ENCODE peak calls at places on chromosomes 5 and 9, in four cellular contexts. One of them, this sample, is unnamed.

GRCh38 chr9:133835273-133835901 is 97.2 kb upstream of the SARDH start:
- DNase-seq in GM12878: no peak
- DNase-seq in K562: no peak
- DNase-seq in HepG2: no peak
- DNase-seq in this sample: peak

GRCh38 chr9:8718121-8718725 is 918.6 kb upstream of the DMAC1 start:
- DNase-seq in GM12878: no peak
- DNase-seq in K562: no peak
- DNase-seq in HepG2: no peak
- DNase-seq in this sample: no peak

GRCh38 chr9:133248722-133249295 is 26.2 kb downstream of the ABO start:
- DNase-seq in GM12878: no peak
- DNase-seq in K562: no peak
- DNase-seq in HepG2: no peak
- DNase-seq in this sample: no peak

GRCh38 chr9:97502222-97502983 is 937 bp downstream of the TMOD1 start:
- DNase-seq in GM12878: no peak
- DNase-seq in K562: peak
- DNase-seq in HepG2: no peak
- DNase-seq in this sample: no peak

GRCh38 chr9:36995927-36996471 is 38.1 kb downstream of the PAX5 start:
- DNase-seq in GM12878: no peak
- DNase-seq in K562: peak
- DNase-seq in HepG2: peak
- DNase-seq in this sample: peak

GRCh38 chr9:98272083-98272482 is 16.6 kb upstream of the TBC1D2 start:
- DNase-seq in GM12878: no peak
- DNase-seq in K562: no peak
- DNase-seq in HepG2: no peak
- DNase-seq in this sample: no peak

GRCh38 chr5:74013222-74013621 is 387.2 kb downstream of the ARHGEF28 start:
- DNase-seq in GM12878: no peak
- DNase-seq in K562: no peak
- DNase-seq in HepG2: no peak
- DNase-seq in this sample: no peak

GRCh38 chr5:132495063-132495671 is 4.6 kb upstream of the IRF1 start:
- DNase-seq in GM12878: no peak
- DNase-seq in K562: no peak
- DNase-seq in HepG2: no peak
- DNase-seq in this sample: no peak

GRCh38 chr9:15421532-15421931 is 1.1 kb upstream of the SNAPC3 start:
- DNase-seq in GM12878: no peak
- DNase-seq in K562: no peak
- DNase-seq in HepG2: no peak
- DNase-seq in this sample: no peak

GRCh38 chr9:38284768-38285080 is 107.8 kb upstream of the ALDH1B1 start:
- DNase-seq in GM12878: no peak
- DNase-seq in K562: no peak
- DNase-seq in HepG2: no peak
- DNase-seq in this sample: peak

GRCh38 chr9:114170792-114171461 is 15.6 kb downstream of the COL27A1 start:
- DNase-seq in GM12878: no peak
- DNase-seq in K562: no peak
- DNase-seq in HepG2: no peak
- DNase-seq in this sample: no peak

GRCh38 chr9:89466451-89467277 is 31.2 kb downstream of the SEMA4D start:
- DNase-seq in GM12878: peak
- DNase-seq in K562: no peak
- DNase-seq in HepG2: no peak
- DNase-seq in this sample: no peak

GRCh38 chr9:93683331-93684134 is 107.1 kb downstream of the PHF2 start:
- DNase-seq in GM12878: no peak
- DNase-seq in K562: no peak
- DNase-seq in HepG2: no peak
- DNase-seq in this sample: peak

GRCh38 chr9:2018764-2019548 is 3.8 kb downstream of the SMARCA2 start:
- DNase-seq in GM12878: no peak
- DNase-seq in K562: no peak
- DNase-seq in HepG2: no peak
- DNase-seq in this sample: no peak

GRCh38 chr9:102355982-102356381 is 617.5 kb upstream of the GRIN3A start:
- DNase-seq in GM12878: no peak
- DNase-seq in K562: no peak
- DNase-seq in HepG2: no peak
- DNase-seq in this sample: no peak

GRCh38 chr5:74641014-74641777 is 668 bp upstream of the ENC1 start:
- DNase-seq in GM12878: no peak
- DNase-seq in K562: peak
- DNase-seq in HepG2: peak
- DNase-seq in this sample: peak

GRCh38 chr9:136514022-136514714 is 31.3 kb upstream of the SEC16A start:
- DNase-seq in GM12878: no peak
- DNase-seq in K562: no peak
- DNase-seq in HepG2: no peak
- DNase-seq in this sample: peak

GRCh38 chr9:69655065-69655464 is 17.1 kb downstream of the APBA1 start:
- DNase-seq in GM12878: no peak
- DNase-seq in K562: no peak
- DNase-seq in HepG2: no peak
- DNase-seq in this sample: no peak

GRCh38 chr5:159560073-159560472 is 229.8 kb upstream of the IL12B start:
- DNase-seq in GM12878: no peak
- DNase-seq in K562: no peak
- DNase-seq in HepG2: no peak
- DNase-seq in this sample: no peak

GRCh38 chr9:35035851-35036701 is 36.3 kb downstream of the VCP start:
- DNase-seq in GM12878: no peak
- DNase-seq in K562: no peak
- DNase-seq in HepG2: no peak
- DNase-seq in this sample: no peak

GRCh38 chr5:142095651-142096330 is 12.8 kb upstream of the NDFIP1 start:
- DNase-seq in GM12878: peak
- DNase-seq in K562: no peak
- DNase-seq in HepG2: no peak
- DNase-seq in this sample: no peak

GRCh38 chr9:133352635-133353340 is 3.5 kb downstream of the SURF1 start:
- DNase-seq in GM12878: no peak
- DNase-seq in K562: no peak
- DNase-seq in HepG2: no peak
- DNase-seq in this sample: no peak

GRCh38 chr5:93585054-93585751 is 2.2 kb downstream of the NR2F1 start:
- DNase-seq in GM12878: no peak
- DNase-seq in K562: no peak
- DNase-seq in HepG2: no peak
- DNase-seq in this sample: peak

GRCh38 chr5:127694518-127695171 is 8.5 kb upstream of the CCDC192 start:
- DNase-seq in GM12878: no peak
- DNase-seq in K562: no peak
- DNase-seq in HepG2: no peak
- DNase-seq in this sample: no peak

GRCh38 chr5:34915139-34915855 is at the start of the genes BRIX1 and RAD1:
- DNase-seq in GM12878: peak
- DNase-seq in K562: peak
- DNase-seq in HepG2: peak
- DNase-seq in this sample: peak

GRCh38 chr5:172666251-172666650 is 25.2 kb downstream of the NEURL1B start:
- DNase-seq in GM12878: no peak
- DNase-seq in K562: peak
- DNase-seq in HepG2: peak
- DNase-seq in this sample: no peak

GRCh38 chr5:78886650-78887230 is 98.4 kb downstream of the ARSB start:
- DNase-seq in GM12878: no peak
- DNase-seq in K562: no peak
- DNase-seq in HepG2: no peak
- DNase-seq in this sample: peak

GRCh38 chr5:93164690-93165089 is 416.3 kb downstream of the NR2F1-AS1 start:
- DNase-seq in GM12878: no peak
- DNase-seq in K562: no peak
- DNase-seq in HepG2: no peak
- DNase-seq in this sample: peak

GRCh38 chr5:10719965-10720364 is 41.1 kb downstream of the DAP start:
- DNase-seq in GM12878: no peak
- DNase-seq in K562: no peak
- DNase-seq in HepG2: no peak
- DNase-seq in this sample: no peak

GRCh38 chr5:157046041-157046440 is 12.9 kb downstream of the HAVCR1 start:
- DNase-seq in GM12878: no peak
- DNase-seq in K562: no peak
- DNase-seq in HepG2: peak
- DNase-seq in this sample: no peak

GRCh38 chr9:106893088-106893487 is 30.1 kb downstream of the ZNF462 start:
- DNase-seq in GM12878: no peak
- DNase-seq in K562: no peak
- DNase-seq in HepG2: no peak
- DNase-seq in this sample: no peak

GRCh38 chr5:52996966-52997365 is 7.8 kb downstream of the ITGA2 start:
- DNase-seq in GM12878: no peak
- DNase-seq in K562: no peak
- DNase-seq in HepG2: no peak
- DNase-seq in this sample: no peak

GRCh38 chr5:138439537-138440225 is 824 bp downstream of the REEP2 start:
- DNase-seq in GM12878: no peak
- DNase-seq in K562: peak
- DNase-seq in HepG2: no peak
- DNase-seq in this sample: peak

GRCh38 chr9:97072285-97072770 is 33.4 kb upstream of the CTSV start:
- DNase-seq in GM12878: no peak
- DNase-seq in K562: no peak
- DNase-seq in HepG2: no peak
- DNase-seq in this sample: no peak

DNA sequence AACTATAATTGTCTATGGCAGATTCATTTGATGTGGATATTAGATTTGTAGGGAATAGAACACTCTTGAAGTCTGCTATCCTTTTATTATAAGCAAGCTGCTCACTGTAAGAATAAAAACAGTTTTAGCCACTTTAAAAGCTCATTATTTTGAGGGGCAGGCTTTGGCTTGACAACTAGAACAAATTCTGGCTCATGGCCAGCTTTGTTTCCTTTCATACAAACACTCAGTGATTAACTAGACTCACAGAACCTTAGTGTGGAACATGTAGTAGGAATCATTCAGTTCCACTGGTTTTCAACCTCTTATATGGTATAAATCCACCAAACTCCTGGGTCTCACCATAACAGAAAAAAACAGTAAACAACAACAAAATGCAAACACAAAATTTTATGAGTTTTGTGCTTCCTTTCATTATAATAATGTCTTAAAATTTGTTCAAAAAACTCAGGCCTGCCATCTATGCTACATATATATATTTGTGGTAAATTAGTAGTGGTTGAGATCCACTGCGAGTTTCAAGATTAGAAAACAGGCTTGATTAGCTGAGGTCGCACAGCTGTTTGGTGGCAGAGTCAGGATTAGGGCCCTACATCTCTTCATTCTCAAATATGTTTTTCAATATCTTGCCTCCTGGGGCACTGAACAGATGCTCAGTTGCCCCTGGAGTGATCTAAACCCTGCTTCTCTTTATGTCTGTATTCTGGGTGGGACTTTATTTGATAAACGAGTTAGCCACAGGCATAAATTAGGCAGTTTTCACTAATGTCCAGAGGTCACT is 27.6 kb upstream of the CEP120 start:
- DNase-seq in GM12878: no peak
- DNase-seq in K562: no peak
- DNase-seq in HepG2: no peak
- DNase-seq in this sample: no peak
- TF ChIP-seq YY1 in GM12878: no peak
- TF ChIP-seq YY1 in K562: no peak
- TF ChIP-seq YY1 in HepG2: no peak
- TF ChIP-seq YY1 in this sample: no peak

GRCh38 chr5:1507961-1508678 is 15.6 kb downstream of the LPCAT1 start:
- DNase-seq in GM12878: no peak
- DNase-seq in K562: no peak
- DNase-seq in HepG2: no peak
- DNase-seq in this sample: no peak

GRCh38 chr5:1509346-1510085 is 14.2 kb downstream of the LPCAT1 start:
- DNase-seq in GM12878: no peak
- DNase-seq in K562: no peak
- DNase-seq in HepG2: no peak
- DNase-seq in this sample: no peak

GRCh38 chr5:1510151-1510561 is 13.6 kb downstream of the LPCAT1 start:
- DNase-seq in GM12878: no peak
- DNase-seq in K562: no peak
- DNase-seq in HepG2: no peak
- DNase-seq in this sample: no peak

GRCh38 chr5:1507457-1507856 is 16.3 kb downstream of the LPCAT1 start:
- DNase-seq in GM12878: no peak
- DNase-seq in K562: no peak
- DNase-seq in HepG2: no peak
- DNase-seq in this sample: no peak

GRCh38 chr5:1508679-1509290 is 15.0 kb downstream of the LPCAT1 start:
- DNase-seq in GM12878: no peak
- DNase-seq in K562: no peak
- DNase-seq in HepG2: no peak
- DNase-seq in this sample: no peak
- TF ChIP-seq MXI1 in GM12878: no peak
- TF ChIP-seq MXI1 in K562: no peak
- TF ChIP-seq MXI1 in HepG2: no peak
- TF ChIP-seq MXI1 in this sample: no peak

GRCh38 chr5:100854594-100854993 is 48.5 kb downstream of the ST8SIA4 start:
- DNase-seq in GM12878: no peak
- DNase-seq in K562: no peak
- DNase-seq in HepG2: no peak
- DNase-seq in this sample: no peak

GRCh38 chr5:100853582-100853981 is 49.5 kb downstream of the ST8SIA4 start:
- DNase-seq in GM12878: no peak
- DNase-seq in K562: no peak
- DNase-seq in HepG2: no peak
- DNase-seq in this sample: no peak

GRCh38 chr5:100856462-100856861 is 46.6 kb downstream of the ST8SIA4 start:
- DNase-seq in GM12878: no peak
- DNase-seq in K562: no peak
- DNase-seq in HepG2: no peak
- DNase-seq in this sample: no peak

GRCh38 chr5:100855940-100856339 is 47.1 kb downstream of the ST8SIA4 start:
- DNase-seq in GM12878: no peak
- DNase-seq in K562: no peak
- DNase-seq in HepG2: no peak
- DNase-seq in this sample: no peak

GRCh38 chr5:100855295-100855694 is 47.8 kb downstream of the ST8SIA4 start:
- DNase-seq in GM12878: no peak
- DNase-seq in K562: no peak
- DNase-seq in HepG2: no peak
- DNase-seq in this sample: no peak
- H3K4me2 ChIP-seq in GM12878: peak
- H3K4me2 ChIP-seq in K562: no peak
- H3K4me2 ChIP-seq in HepG2: no peak
- H3K4me2 ChIP-seq in this sample: no peak

DNA sequence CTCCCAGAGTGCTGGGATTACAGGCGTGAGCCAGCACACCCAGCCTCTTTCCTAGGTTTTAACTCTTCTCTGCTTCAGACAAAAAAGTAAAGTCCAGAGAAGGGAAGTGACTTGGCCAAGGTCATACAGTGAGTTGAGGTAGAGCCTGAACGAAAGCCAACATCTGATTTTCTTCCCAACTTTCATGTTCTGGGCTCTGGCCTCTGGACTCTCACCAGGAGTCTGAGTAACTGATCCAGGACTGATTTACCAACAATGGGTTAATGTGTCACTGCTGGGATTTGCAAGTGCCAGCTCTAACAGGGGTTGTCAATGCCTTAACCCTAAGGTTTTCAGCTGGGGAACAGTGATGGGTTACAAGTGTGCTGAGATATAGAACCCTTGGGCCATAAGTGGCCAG is 32.2 kb upstream of the LARP1 start:
- DNase-seq in GM12878: no peak
- DNase-seq in K562: no peak
- DNase-seq in HepG2: peak
- DNase-seq in this sample: no peak
- TF ChIP-seq YY1 in GM12878: no peak
- TF ChIP-seq YY1 in K562: no peak
- TF ChIP-seq YY1 in HepG2: no peak
- TF ChIP-seq YY1 in this sample: no peak

This sample was measured in SK-N-SH.